ENCODE peak calls at places on chromosomes 3 and 15, in four cellular contexts. One of them, this sample, is unnamed.

GRCh38 chr3:192514081-192514753 is 213.1 kb downstream of the FGF12 start:
- DNase-seq in GM12878: no peak
- DNase-seq in HepG2: no peak
- DNase-seq in K562: peak; percentile 4
- DNase-seq in this sample: peak; percentile 12

GRCh38 chr3:156892701-156893100 is 66.5 kb downstream of the LEKR1 start:
- DNase-seq in GM12878: no peak
- DNase-seq in K562: no peak
- DNase-seq in HepG2: peak; percentile 5
- DNase-seq in this sample: no peak

GRCh38 chr3:63519426-63519825 is 133.0 kb upstream of the SNTN start:
- DNase-seq in GM12878: no peak
- DNase-seq in HepG2: no peak
- DNase-seq in K562: no peak
- DNase-seq in this sample: no peak

GRCh38 chr3:22451501-22451900 is 700.5 kb upstream of the ZNF385D start:
- DNase-seq in GM12878: no peak
- DNase-seq in K562: no peak
- DNase-seq in HepG2: no peak
- DNase-seq in this sample: no peak

GRCh38 chr15:39188930-39189329 is 391.9 kb upstream of the THBS1 start:
- DNase-seq in HepG2: peak; percentile 37
- DNase-seq in K562: no peak
- DNase-seq in GM12878: no peak
- DNase-seq in this sample: peak; percentile 80

GRCh38 chr15:40092416-40093223 is 16.1 kb downstream of the BMF start:
- DNase-seq in K562: no peak
- DNase-seq in GM12878: no peak
- DNase-seq in HepG2: peak; percentile 84
- DNase-seq in this sample: no peak

GRCh38 chr3:159499031-159499793 is 489.4 kb upstream of the IL12A start:
- DNase-seq in GM12878: no peak
- DNase-seq in HepG2: no peak
- DNase-seq in K562: no peak
- DNase-seq in this sample: no peak

GRCh38 chr15:100114526-100114925 is 227.2 kb downstream of the ADAMTS17 start:
- DNase-seq in K562: no peak
- DNase-seq in GM12878: no peak
- DNase-seq in HepG2: no peak
- DNase-seq in this sample: no peak

GRCh38 chr15:70056091-70056680 is 41.5 kb downstream of the TLE3 start:
- DNase-seq in HepG2: no peak
- DNase-seq in GM12878: no peak
- DNase-seq in K562: no peak
- DNase-seq in this sample: no peak

GRCh38 chr15:100281096-100281917 is 60.5 kb downstream of the ADAMTS17 start:
- DNase-seq in K562: no peak
- DNase-seq in GM12878: no peak
- DNase-seq in HepG2: no peak
- DNase-seq in this sample: no peak

GRCh38 chr15:80560601-80561025 is 134.5 kb upstream of the ABHD17C start:
- DNase-seq in K562: peak; percentile 21
- DNase-seq in HepG2: no peak
- DNase-seq in GM12878: no peak
- DNase-seq in this sample: no peak

GRCh38 chr3:5426094-5426883 is 238.8 kb downstream of the EDEM1 start:
- DNase-seq in HepG2: peak; percentile 57
- DNase-seq in GM12878: no peak
- DNase-seq in K562: peak; percentile 77
- DNase-seq in this sample: peak; percentile 49

GRCh38 chr3:78970656-78971055 is 797.1 kb downstream of the ROBO1 start:
- DNase-seq in HepG2: no peak
- DNase-seq in K562: no peak
- DNase-seq in GM12878: no peak
- DNase-seq in this sample: no peak

GRCh38 chr3:183122257-183122932 is 23.1 kb upstream of the MCCC1 start:
- DNase-seq in HepG2: peak; percentile 18
- DNase-seq in K562: peak; percentile 67
- DNase-seq in GM12878: no peak
- DNase-seq in this sample: peak; percentile 26

GRCh38 chr3:157782236-157782635 is 279.0 kb upstream of the VEPH1 start:
- DNase-seq in GM12878: no peak
- DNase-seq in HepG2: no peak
- DNase-seq in K562: no peak
- DNase-seq in this sample: no peak

GRCh38 chr3:125651246-125651645 is 55.9 kb upstream of the OSBPL11 start:
- DNase-seq in HepG2: no peak
- DNase-seq in K562: no peak
- DNase-seq in GM12878: no peak
- DNase-seq in this sample: peak; percentile 26

GRCh38 chr3:138359549-138360271 is 11.3 kb downstream of the MRAS start:
- DNase-seq in GM12878: no peak
- DNase-seq in HepG2: peak; percentile 56
- DNase-seq in K562: no peak
- DNase-seq in this sample: no peak

GRCh38 chr15:39596358-39597051 is 15.6 kb downstream of the THBS1 start:
- DNase-seq in K562: no peak
- DNase-seq in GM12878: no peak
- DNase-seq in HepG2: no peak
- DNase-seq in this sample: no peak

GRCh38 chr3:178320481-178321352 is 215.5 kb upstream of the KCNMB2 start:
- DNase-seq in K562: no peak
- DNase-seq in GM12878: no peak
- DNase-seq in HepG2: no peak
- DNase-seq in this sample: no peak

GRCh38 chr3:127732303-127732702 is 59.6 kb downstream of the ABTB1 start:
- DNase-seq in K562: no peak
- DNase-seq in GM12878: no peak
- DNase-seq in HepG2: no peak
- DNase-seq in this sample: no peak

GRCh38 chr3:49124991-49125670 is 4.5 kb upstream of the USP19 start:
- DNase-seq in GM12878: no peak
- DNase-seq in HepG2: no peak
- DNase-seq in K562: no peak
- DNase-seq in this sample: no peak

GRCh38 chr3:74844428-74844827 is 230.0 kb upstream of the CNTN3 start:
- DNase-seq in HepG2: no peak
- DNase-seq in K562: no peak
- DNase-seq in GM12878: no peak
- DNase-seq in this sample: no peak

GRCh38 chr3:195259564-195260285 is 11.2 kb downstream of the XXYLT1 start:
- DNase-seq in HepG2: peak; percentile 92
- DNase-seq in K562: peak; percentile 97
- DNase-seq in GM12878: peak; percentile 69
- DNase-seq in this sample: peak; percentile 72

GRCh38 chr3:195259146-195259563 is 11.8 kb downstream of the XXYLT1 start:
- DNase-seq in GM12878: no peak
- DNase-seq in HepG2: no peak
- DNase-seq in K562: peak; percentile 65
- DNase-seq in this sample: peak; percentile 9

GRCh38 chr3:195261925-195262324 is 9.0 kb downstream of the XXYLT1 start:
- DNase-seq in GM12878: no peak
- DNase-seq in HepG2: no peak
- DNase-seq in K562: no peak
- DNase-seq in this sample: no peak

GRCh38 chr3:195258449-195259145 is 12.4 kb downstream of the XXYLT1 start:
- DNase-seq in K562: no peak
- DNase-seq in HepG2: peak; percentile 9
- DNase-seq in GM12878: no peak
- DNase-seq in this sample: no peak

DNA sequence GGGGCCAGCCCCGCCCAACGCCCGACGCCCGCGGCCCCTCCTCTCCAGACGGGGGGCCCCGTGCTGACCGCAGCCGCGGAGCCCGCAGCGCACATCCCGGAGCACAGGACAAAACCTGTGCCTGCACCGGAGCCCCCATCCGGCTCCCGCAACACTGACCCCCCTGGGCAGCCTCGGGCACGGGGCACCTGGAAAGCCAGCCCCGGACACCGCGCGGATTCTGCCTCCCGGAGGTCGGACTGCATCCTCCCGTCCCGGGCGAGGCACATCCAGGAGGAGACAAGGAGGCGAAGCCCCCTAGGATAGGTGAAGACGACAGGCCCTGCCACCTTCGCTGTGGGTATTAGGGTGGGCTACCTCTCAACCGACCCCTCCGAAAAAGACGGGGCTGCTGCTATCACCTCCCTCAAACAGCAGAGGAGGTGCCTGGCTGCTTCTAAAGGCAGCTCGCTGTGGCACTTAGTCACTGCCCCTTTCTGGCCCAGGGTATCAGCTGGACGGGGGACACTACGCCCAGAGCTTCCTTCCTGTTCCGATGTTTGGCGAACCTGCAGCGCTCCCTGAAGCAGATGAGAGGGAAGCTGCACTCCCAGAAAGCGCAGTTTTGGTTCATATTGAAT is 10.6 kb downstream of the XXYLT1 start:
- DNase-seq in HepG2: no peak
- DNase-seq in K562: no peak
- DNase-seq in GM12878: no peak
- DNase-seq in this sample: no peak
- TF ChIP-seq MYC in HepG2: no peak
- TF ChIP-seq MYC in K562: no peak
- TF ChIP-seq MYC in GM12878: no peak
- TF ChIP-seq MYC in this sample: no peak

DNA sequence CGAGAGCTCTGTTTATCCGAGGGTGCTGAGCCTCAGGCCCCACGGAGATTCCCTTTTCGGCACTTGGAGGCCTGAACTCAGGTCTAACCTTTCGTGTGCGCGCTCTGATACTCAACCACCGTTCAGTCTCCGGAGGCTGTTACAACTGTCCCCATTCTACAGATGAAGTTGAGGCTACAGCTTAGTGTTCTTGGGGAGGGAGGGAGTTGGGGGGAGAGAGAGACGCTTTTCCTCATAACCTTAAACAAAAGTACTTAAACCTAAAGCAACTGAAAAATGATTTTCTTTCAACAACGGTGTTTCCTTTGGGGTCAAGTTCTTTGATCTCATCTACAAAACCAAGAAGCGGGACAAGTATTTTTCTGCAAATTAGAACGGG is 952 bp upstream of the CHST2 start:
- DNase-seq in K562: peak; percentile 37
- DNase-seq in GM12878: no peak
- DNase-seq in HepG2: no peak
- DNase-seq in this sample: no peak
- TF ChIP-seq POLR2A in K562: no peak
- TF ChIP-seq POLR2A in GM12878: no peak
- TF ChIP-seq POLR2A in HepG2: no peak
- TF ChIP-seq POLR2A in this sample: no peak

GRCh38 chr15:56817690-56818089 is 84.4 kb upstream of the ZNF280D start:
- DNase-seq in HepG2: no peak
- DNase-seq in GM12878: no peak
- DNase-seq in K562: no peak
- DNase-seq in this sample: no peak

GRCh38 chr15:56820333-56820732 is 87.0 kb upstream of the ZNF280D start:
- DNase-seq in HepG2: no peak
- DNase-seq in K562: no peak
- DNase-seq in GM12878: no peak
- DNase-seq in this sample: no peak

GRCh38 chr15:56815247-56815646 is 81.9 kb upstream of the ZNF280D start:
- DNase-seq in HepG2: no peak
- DNase-seq in GM12878: no peak
- DNase-seq in K562: peak; percentile 53
- DNase-seq in this sample: no peak

GRCh38 chr15:56814429-56814828 is 81.1 kb upstream of the ZNF280D start:
- DNase-seq in GM12878: no peak
- DNase-seq in HepG2: no peak
- DNase-seq in K562: no peak
- DNase-seq in this sample: no peak

DNA sequence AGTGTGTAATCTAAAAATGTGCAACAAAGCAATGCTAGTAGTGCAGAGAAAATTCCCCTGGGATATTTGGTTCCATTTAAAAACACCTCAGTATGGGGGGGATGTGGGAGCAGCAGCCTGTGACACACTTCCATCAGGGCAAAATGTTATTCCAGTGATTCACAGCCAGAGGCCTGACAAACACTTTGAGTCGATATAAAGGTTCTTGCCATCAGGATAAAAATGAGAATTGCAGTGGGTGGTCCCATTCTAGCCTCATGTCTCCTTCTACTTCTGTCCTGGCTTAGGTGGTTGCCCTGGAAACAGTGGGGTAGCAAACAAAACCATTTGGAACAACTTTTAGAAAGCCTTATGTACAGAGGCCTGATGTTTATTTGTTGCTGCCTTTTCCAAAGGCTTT is 84.0 kb upstream of the ZNF280D start:
- DNase-seq in K562: no peak
- DNase-seq in GM12878: no peak
- DNase-seq in HepG2: no peak
- DNase-seq in this sample: peak; percentile 23
- TF ChIP-seq EP300 in K562: no peak
- TF ChIP-seq EP300 in GM12878: no peak
- TF ChIP-seq EP300 in HepG2: no peak
- TF ChIP-seq EP300 in this sample: no peak

GRCh38 chr15:29933043-29933442 is 110.8 kb upstream of the TJP1 start:
- DNase-seq in K562: no peak
- DNase-seq in GM12878: no peak
- DNase-seq in HepG2: no peak
- DNase-seq in this sample: peak; percentile 61
- TF ChIP-seq MYC in K562: no peak
- TF ChIP-seq MYC in GM12878: no peak
- TF ChIP-seq MYC in HepG2: no peak
- TF ChIP-seq MYC in this sample: no peak

GRCh38 chr3:50612234-50612972 is 829 bp upstream of the CISH start:
- DNase-seq in HepG2: no peak
- DNase-seq in GM12878: no peak
- DNase-seq in K562: peak; percentile 80
- DNase-seq in this sample: no peak

GRCh38 chr3:50610181-50610971 is 1.2 kb downstream of the CISH start:
- DNase-seq in HepG2: no peak
- DNase-seq in GM12878: no peak
- DNase-seq in K562: peak; percentile 44
- DNase-seq in this sample: no peak

GRCh38 chr3:50609743-50610085 is 1.9 kb downstream of the CISH start:
- DNase-seq in HepG2: no peak
- DNase-seq in GM12878: no peak
- DNase-seq in K562: no peak
- DNase-seq in this sample: no peak

GRCh38 chr3:50611464-50612233 is at the start of gene CISH:
- DNase-seq in HepG2: peak; percentile 91
- DNase-seq in K562: peak; percentile 94
- DNase-seq in GM12878: no peak
- DNase-seq in this sample: peak; percentile 83

DNA sequence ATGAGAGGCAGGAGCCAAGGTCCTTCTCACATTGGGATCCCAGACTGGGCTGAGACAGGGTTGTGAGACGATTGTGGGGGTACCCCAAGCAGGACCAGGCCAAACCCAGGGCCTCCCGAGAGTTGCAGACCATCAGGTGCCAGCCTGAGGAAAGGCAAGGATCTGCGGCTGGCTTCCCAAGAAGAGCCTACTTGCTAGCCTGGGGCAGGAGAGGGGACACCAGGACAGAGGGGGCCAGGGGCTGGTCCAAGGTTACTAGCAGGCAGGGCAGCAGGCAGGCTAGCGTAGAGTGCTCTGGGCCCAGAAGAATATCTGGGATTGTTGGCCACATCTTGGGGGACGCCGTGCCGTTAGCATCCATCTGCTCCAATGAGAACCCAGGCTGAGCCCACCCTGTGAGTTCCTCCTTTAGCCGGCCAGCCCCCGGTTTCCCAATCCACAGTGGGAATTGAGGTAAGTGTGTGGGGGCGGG is 546 bp downstream of the CISH start:
- DNase-seq in K562: no peak
- DNase-seq in HepG2: no peak
- DNase-seq in GM12878: no peak
- DNase-seq in this sample: no peak
- TF ChIP-seq POLR2A in K562: no peak
- TF ChIP-seq POLR2A in HepG2: no peak
- TF ChIP-seq POLR2A in GM12878: no peak
- TF ChIP-seq POLR2A in this sample: no peak